ENCODE peak calls at places on chromosomes 16 and 17, in seven cellular contexts. One of them, this sample, is unnamed.

GRCh38 chr17:1961187-1961586 is 63.9 kb downstream of the RTN4RL1 start:
- DNase-seq in foreskin fibroblast: no peak
- DNase-seq in A549: no peak
- DNase-seq in AG09309: no peak
- DNase-seq in AG04450: no peak
- DNase-seq in CD8-positive, alpha-beta T cell: no peak
- DNase-seq in endothelial cell: no peak
- DNase-seq in this sample: no peak

GRCh38 chr16:72552675-72553074 is 380.7 kb upstream of the PMFBP1 start:
- DNase-seq in foreskin fibroblast: no peak
- DNase-seq in A549: no peak
- DNase-seq in AG09309: no peak
- DNase-seq in AG04450: no peak
- DNase-seq in CD8-positive, alpha-beta T cell: no peak
- DNase-seq in endothelial cell: no peak
- DNase-seq in this sample: no peak

GRCh38 chr16:84062734-84063640 is 20.4 kb upstream of the SLC38A8 start:
- DNase-seq in foreskin fibroblast: peak
- DNase-seq in A549: peak
- DNase-seq in AG09309: peak
- DNase-seq in AG04450: peak
- DNase-seq in CD8-positive, alpha-beta T cell: peak
- DNase-seq in endothelial cell: peak
- DNase-seq in this sample: peak

GRCh38 chr16:19833581-19833980 is 51.1 kb downstream of the GPRC5B start:
- DNase-seq in foreskin fibroblast: no peak
- DNase-seq in A549: no peak
- DNase-seq in AG09309: no peak
- DNase-seq in AG04450: no peak
- DNase-seq in CD8-positive, alpha-beta T cell: no peak
- DNase-seq in endothelial cell: no peak
- DNase-seq in this sample: no peak

GRCh38 chr16:84582958-84583516 is 34.8 kb downstream of the COTL1 start:
- DNase-seq in foreskin fibroblast: peak
- DNase-seq in A549: peak
- DNase-seq in AG09309: no peak
- DNase-seq in AG04450: peak
- DNase-seq in CD8-positive, alpha-beta T cell: no peak
- DNase-seq in endothelial cell: no peak
- DNase-seq in this sample: no peak

GRCh38 chr17:45307290-45308015 is 9.4 kb downstream of the MAP3K14 start:
- DNase-seq in foreskin fibroblast: peak
- DNase-seq in A549: no peak
- DNase-seq in AG09309: no peak
- DNase-seq in AG04450: peak
- DNase-seq in CD8-positive, alpha-beta T cell: peak
- DNase-seq in endothelial cell: no peak
- DNase-seq in this sample: peak

GRCh38 chr17:7048968-7049367 is 5.1 kb upstream of the SLC16A11 start:
- DNase-seq in foreskin fibroblast: no peak
- DNase-seq in A549: no peak
- DNase-seq in AG09309: no peak
- DNase-seq in AG04450: no peak
- DNase-seq in CD8-positive, alpha-beta T cell: no peak
- DNase-seq in endothelial cell: no peak
- DNase-seq in this sample: no peak

GRCh38 chr17:73492802-73493139 is 151.5 kb downstream of the SDK2 start:
- DNase-seq in foreskin fibroblast: no peak
- DNase-seq in A549: no peak
- DNase-seq in AG09309: no peak
- DNase-seq in AG04450: no peak
- DNase-seq in CD8-positive, alpha-beta T cell: no peak
- DNase-seq in endothelial cell: no peak
- DNase-seq in this sample: no peak

GRCh38 chr17:10499950-10500349 is 18.4 kb downstream of the MYH1 start:
- DNase-seq in foreskin fibroblast: no peak
- DNase-seq in A549: no peak
- DNase-seq in AG09309: no peak
- DNase-seq in AG04450: no peak
- DNase-seq in CD8-positive, alpha-beta T cell: no peak
- DNase-seq in endothelial cell: no peak
- DNase-seq in this sample: no peak

GRCh38 chr16:7321661-7322060 is 11.0 kb upstream of the RBFOX1 start:
- DNase-seq in foreskin fibroblast: no peak
- DNase-seq in A549: no peak
- DNase-seq in AG09309: no peak
- DNase-seq in AG04450: no peak
- DNase-seq in CD8-positive, alpha-beta T cell: no peak
- DNase-seq in endothelial cell: no peak
- DNase-seq in this sample: no peak

GRCh38 chr16:4561565-4561964 is 5.4 kb downstream of the C16orf96 start:
- DNase-seq in foreskin fibroblast: no peak
- DNase-seq in A549: no peak
- DNase-seq in AG09309: no peak
- DNase-seq in AG04450: no peak
- DNase-seq in CD8-positive, alpha-beta T cell: no peak
- DNase-seq in endothelial cell: no peak
- DNase-seq in this sample: no peak

GRCh38 chr17:48254896-48255295 is 147.3 kb downstream of the SNX11 start:
- DNase-seq in foreskin fibroblast: no peak
- DNase-seq in A549: no peak
- DNase-seq in AG09309: no peak
- DNase-seq in AG04450: no peak
- DNase-seq in CD8-positive, alpha-beta T cell: no peak
- DNase-seq in endothelial cell: no peak
- DNase-seq in this sample: no peak

GRCh38 chr17:68533887-68534700 is 21.9 kb downstream of the PRKAR1A start:
- DNase-seq in foreskin fibroblast: peak
- DNase-seq in A549: no peak
- DNase-seq in AG09309: peak
- DNase-seq in AG04450: no peak
- DNase-seq in CD8-positive, alpha-beta T cell: no peak
- DNase-seq in endothelial cell: no peak
- DNase-seq in this sample: peak

GRCh38 chr17:33642002-33642401 is 348.9 kb upstream of the ASIC2 start:
- DNase-seq in foreskin fibroblast: no peak
- DNase-seq in A549: no peak
- DNase-seq in AG09309: no peak
- DNase-seq in AG04450: no peak
- DNase-seq in CD8-positive, alpha-beta T cell: no peak
- DNase-seq in endothelial cell: no peak
- DNase-seq in this sample: no peak

GRCh38 chr17:1009411-1010085 is 12.6 kb downstream of the TIMM22 start:
- DNase-seq in foreskin fibroblast: no peak
- DNase-seq in A549: no peak
- DNase-seq in AG09309: no peak
- DNase-seq in AG04450: no peak
- DNase-seq in CD8-positive, alpha-beta T cell: no peak
- DNase-seq in endothelial cell: no peak
- DNase-seq in this sample: no peak

DNA sequence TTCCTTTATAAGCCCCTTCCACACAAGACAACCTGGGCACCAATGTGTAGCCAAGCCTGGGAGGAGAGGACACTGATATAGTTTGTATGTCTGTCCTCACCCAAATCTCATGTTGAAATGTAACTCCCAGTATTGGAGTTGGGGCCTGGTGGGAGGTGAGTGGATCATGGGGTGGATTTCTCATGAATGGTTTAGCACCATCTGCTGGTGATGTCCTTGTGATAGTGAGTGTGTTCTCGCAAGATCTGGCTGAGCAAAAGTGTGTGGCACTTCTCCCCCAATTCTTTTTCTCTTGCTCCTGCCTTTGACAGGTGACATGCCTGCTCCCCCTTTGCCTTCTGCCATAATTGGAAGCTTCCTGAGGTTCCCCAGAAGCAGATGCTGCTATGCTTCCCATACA is 135.8 kb downstream of the USP31 start:
- DNase-seq in foreskin fibroblast: no peak
- DNase-seq in A549: no peak
- DNase-seq in AG09309: no peak
- DNase-seq in AG04450: no peak
- DNase-seq in CD8-positive, alpha-beta T cell: no peak
- DNase-seq in endothelial cell: peak
- DNase-seq in this sample: no peak
- TF ChIP-seq CTCF in foreskin fibroblast: no peak
- TF ChIP-seq CTCF in A549: peak
- TF ChIP-seq CTCF in AG09309: no peak
- TF ChIP-seq CTCF in AG04450: peak
- TF ChIP-seq CTCF in CD8-positive, alpha-beta T cell: no peak
- TF ChIP-seq CTCF in endothelial cell: no peak
- TF ChIP-seq CTCF in this sample: no peak

GRCh38 chr16:25027781-25028180 is 12.6 kb upstream of the ARHGAP17 start:
- DNase-seq in foreskin fibroblast: no peak
- DNase-seq in A549: no peak
- DNase-seq in AG09309: no peak
- DNase-seq in AG04450: no peak
- DNase-seq in CD8-positive, alpha-beta T cell: no peak
- DNase-seq in endothelial cell: no peak
- DNase-seq in this sample: no peak

GRCh38 chr16:25024900-25025299 is 9.7 kb upstream of the ARHGAP17 start:
- DNase-seq in foreskin fibroblast: no peak
- DNase-seq in A549: no peak
- DNase-seq in AG09309: no peak
- DNase-seq in AG04450: no peak
- DNase-seq in CD8-positive, alpha-beta T cell: no peak
- DNase-seq in endothelial cell: no peak
- DNase-seq in this sample: no peak

GRCh38 chr16:25030420-25031131 is 15.4 kb upstream of the ARHGAP17 start:
- DNase-seq in foreskin fibroblast: no peak
- DNase-seq in A549: no peak
- DNase-seq in AG09309: no peak
- DNase-seq in AG04450: no peak
- DNase-seq in CD8-positive, alpha-beta T cell: no peak
- DNase-seq in endothelial cell: no peak
- DNase-seq in this sample: no peak

GRCh38 chr16:25026621-25027020 is 11.5 kb upstream of the ARHGAP17 start:
- DNase-seq in foreskin fibroblast: no peak
- DNase-seq in A549: no peak
- DNase-seq in AG09309: no peak
- DNase-seq in AG04450: no peak
- DNase-seq in CD8-positive, alpha-beta T cell: no peak
- DNase-seq in endothelial cell: no peak
- DNase-seq in this sample: no peak

GRCh38 chr16:25027281-25027680 is 12.1 kb upstream of the ARHGAP17 start:
- DNase-seq in foreskin fibroblast: no peak
- DNase-seq in A549: no peak
- DNase-seq in AG09309: no peak
- DNase-seq in AG04450: no peak
- DNase-seq in CD8-positive, alpha-beta T cell: no peak
- DNase-seq in endothelial cell: no peak
- DNase-seq in this sample: no peak
- TF ChIP-seq CTCF in foreskin fibroblast: no peak
- TF ChIP-seq CTCF in A549: no peak
- TF ChIP-seq CTCF in AG09309: no peak
- TF ChIP-seq CTCF in AG04450: no peak
- TF ChIP-seq CTCF in CD8-positive, alpha-beta T cell: no peak
- TF ChIP-seq CTCF in endothelial cell: no peak
- TF ChIP-seq CTCF in this sample: no peak

GRCh38 chr16:11734653-11735043 is 8.0 kb downstream of the TXNDC11 start:
- DNase-seq in foreskin fibroblast: no peak
- DNase-seq in A549: no peak
- DNase-seq in AG09309: no peak
- DNase-seq in AG04450: no peak
- DNase-seq in CD8-positive, alpha-beta T cell: no peak
- DNase-seq in endothelial cell: no peak
- DNase-seq in this sample: no peak
- TF ChIP-seq CTCF in foreskin fibroblast: no peak
- TF ChIP-seq CTCF in A549: no peak
- TF ChIP-seq CTCF in AG09309: no peak
- TF ChIP-seq CTCF in AG04450: no peak
- TF ChIP-seq CTCF in CD8-positive, alpha-beta T cell: no peak
- TF ChIP-seq CTCF in endothelial cell: no peak
- TF ChIP-seq CTCF in this sample: no peak

DNA sequence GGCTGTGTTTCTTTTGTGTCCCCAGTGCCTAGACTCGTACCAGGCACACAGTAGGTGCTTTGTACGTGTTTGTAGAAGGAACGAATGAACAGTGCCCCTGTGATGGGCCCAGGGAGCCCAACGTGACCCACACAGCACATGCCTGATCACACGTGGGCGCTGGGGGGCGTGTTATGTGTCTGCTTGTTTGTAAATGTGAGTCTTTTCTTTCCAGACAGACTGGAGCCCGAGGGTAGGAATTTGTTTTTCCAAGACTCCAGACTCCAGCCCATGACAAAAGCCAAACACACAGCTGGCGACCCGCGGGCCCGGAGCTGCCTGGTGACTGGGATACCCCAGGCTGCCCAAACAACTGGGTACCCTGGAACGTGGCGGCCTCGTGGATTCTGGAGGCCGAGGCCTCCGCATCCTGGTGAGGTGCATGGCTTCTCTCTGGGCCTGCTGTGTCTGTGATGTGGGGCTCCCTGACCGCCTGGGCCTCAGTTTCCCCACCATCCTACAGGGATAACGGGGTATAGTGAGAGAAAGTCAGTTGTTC is 14.9 kb upstream of the CBFA2T3 start:
- DNase-seq in foreskin fibroblast: no peak
- DNase-seq in A549: no peak
- DNase-seq in AG09309: no peak
- DNase-seq in AG04450: no peak
- DNase-seq in CD8-positive, alpha-beta T cell: no peak
- DNase-seq in endothelial cell: no peak
- DNase-seq in this sample: no peak
- TF ChIP-seq CTCF in foreskin fibroblast: no peak
- TF ChIP-seq CTCF in A549: no peak
- TF ChIP-seq CTCF in AG09309: no peak
- TF ChIP-seq CTCF in AG04450: no peak
- TF ChIP-seq CTCF in CD8-positive, alpha-beta T cell: no peak
- TF ChIP-seq CTCF in endothelial cell: no peak
- TF ChIP-seq CTCF in this sample: no peak

GRCh38 chr17:77271421-77271820 is 130.7 kb downstream of the SEC14L1 start:
- DNase-seq in foreskin fibroblast: no peak
- DNase-seq in A549: no peak
- DNase-seq in AG09309: no peak
- DNase-seq in AG04450: no peak
- DNase-seq in CD8-positive, alpha-beta T cell: no peak
- DNase-seq in endothelial cell: no peak
- DNase-seq in this sample: no peak
- TF ChIP-seq CTCF in foreskin fibroblast: no peak
- TF ChIP-seq CTCF in A549: no peak
- TF ChIP-seq CTCF in AG09309: no peak
- TF ChIP-seq CTCF in AG04450: no peak
- TF ChIP-seq CTCF in CD8-positive, alpha-beta T cell: no peak
- TF ChIP-seq CTCF in endothelial cell: no peak
- TF ChIP-seq CTCF in this sample: no peak

DNA sequence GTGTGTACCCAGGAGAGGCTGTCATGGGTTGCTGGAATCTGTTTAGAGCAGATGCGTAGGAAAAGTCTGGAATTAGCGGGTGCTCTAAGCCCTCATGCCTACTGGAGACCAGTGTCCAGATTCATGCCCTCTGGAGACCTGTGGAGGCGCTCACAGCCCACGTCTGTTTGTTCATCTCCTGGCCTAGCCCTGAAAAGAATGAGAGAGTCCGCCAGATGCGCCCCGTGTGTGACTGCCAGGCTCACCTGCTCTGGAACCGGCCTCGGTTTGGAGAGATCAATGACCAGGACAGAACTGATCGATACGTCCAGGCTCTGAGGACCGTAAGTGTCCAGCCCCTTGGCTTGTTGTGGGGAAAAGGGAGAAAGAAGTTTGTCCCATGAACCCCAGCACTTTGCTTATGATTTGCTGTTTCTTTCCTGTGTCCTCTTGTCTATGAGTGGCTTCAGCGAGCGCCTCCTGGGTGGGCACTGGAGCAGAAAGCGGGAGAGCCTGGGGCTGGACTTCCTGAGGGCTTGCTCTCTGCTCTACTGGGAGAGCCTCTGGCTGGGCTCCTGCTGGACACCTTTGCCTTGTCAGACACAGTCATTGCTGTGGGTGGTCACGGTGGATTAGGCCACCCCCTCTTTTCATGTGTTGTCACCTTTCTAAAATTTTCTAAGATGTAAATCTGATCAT is 35.3 kb downstream of the PRMT7 start:
- DNase-seq in foreskin fibroblast: no peak
- DNase-seq in A549: no peak
- DNase-seq in AG09309: no peak
- DNase-seq in AG04450: no peak
- DNase-seq in CD8-positive, alpha-beta T cell: no peak
- DNase-seq in endothelial cell: no peak
- DNase-seq in this sample: no peak
- TF ChIP-seq CTCF in foreskin fibroblast: no peak
- TF ChIP-seq CTCF in A549: no peak
- TF ChIP-seq CTCF in AG09309: no peak
- TF ChIP-seq CTCF in AG04450: no peak
- TF ChIP-seq CTCF in CD8-positive, alpha-beta T cell: no peak
- TF ChIP-seq CTCF in endothelial cell: no peak
- TF ChIP-seq CTCF in this sample: no peak

This sample was measured in AG09319.